ENCODE peak calls at places on chromosomes 11 and 22, in four cellular contexts. E, K, J and B are unnamed samples. For H3K36me3 and H3K9me3, the result is how much of the 10 kb centered on the place peaks cover.

GRCh38 chr11:109864834-109865557 is 228.2 kb upstream of the ZC3H12C start:
- DNase-seq in E (peak), K (no peak), J (no peak), B (no peak)

GRCh38 chr11:109306322-109306721 is 115.7 kb upstream of the C11orf87 start:
- DNase-seq in E (no peak), K (no peak), J (no peak), B (no peak)

GRCh38 chr22:44600386-44600785 is 101.6 kb upstream of the PRR5 start:
- DNase-seq in E (no peak), K (no peak), J (no peak), B (no peak)

GRCh38 chr22:24975813-24976341 is 23.4 kb downstream of the KIAA1671 start:
- DNase-seq in E (peak), K (no peak), J (no peak), B (peak)

GRCh38 chr11:19018901-19019300 is 41.6 kb downstream of the MRGPRX2 start:
- DNase-seq in E (no peak), K (no peak), J (no peak), B (no peak)

GRCh38 chr11:20293992-20294391 is 69.5 kb upstream of the HTATIP2 start:
- DNase-seq in E (no peak), K (no peak), J (no peak), B (no peak)

GRCh38 chr11:124460459-124460858 is 15.0 kb upstream of the OR8B8 start:
- DNase-seq in E (no peak), K (no peak), J (no peak), B (no peak)

GRCh38 chr11:133945087-133945974 is 11.4 kb downstream of the IGSF9B start:
- DNase-seq in E (no peak), K (no peak), J (no peak), B (peak)

GRCh38 chr11:58905141-58905715 is 34.1 kb upstream of the GLYATL1 start:
- DNase-seq in E (peak), K (no peak), J (no peak), B (peak)

GRCh38 chr11:101435406-101435805 is 148.4 kb downstream of the TRPC6 start:
- DNase-seq in E (no peak), K (no peak), J (no peak), B (no peak)

GRCh38 chr11:60772666-60773065 is 12.5 kb upstream of the MS4A10 start:
- DNase-seq in E (no peak), K (no peak), J (no peak), B (no peak)

GRCh38 chr11:33835143-33835878 is 56.6 kb downstream of the LMO2 start:
- DNase-seq in E (peak), K (no peak), J (no peak), B (peak)

GRCh38 chr11:75673977-75674582 is 5.2 kb upstream of the MAP6 start:
- DNase-seq in E (no peak), K (no peak), J (no peak), B (peak)

GRCh38 chr22:30425327-30425615 is 297 bp upstream of the MTFP1 start:
- DNase-seq in E (no peak), K (peak), J (no peak), B (no peak)

DNA sequence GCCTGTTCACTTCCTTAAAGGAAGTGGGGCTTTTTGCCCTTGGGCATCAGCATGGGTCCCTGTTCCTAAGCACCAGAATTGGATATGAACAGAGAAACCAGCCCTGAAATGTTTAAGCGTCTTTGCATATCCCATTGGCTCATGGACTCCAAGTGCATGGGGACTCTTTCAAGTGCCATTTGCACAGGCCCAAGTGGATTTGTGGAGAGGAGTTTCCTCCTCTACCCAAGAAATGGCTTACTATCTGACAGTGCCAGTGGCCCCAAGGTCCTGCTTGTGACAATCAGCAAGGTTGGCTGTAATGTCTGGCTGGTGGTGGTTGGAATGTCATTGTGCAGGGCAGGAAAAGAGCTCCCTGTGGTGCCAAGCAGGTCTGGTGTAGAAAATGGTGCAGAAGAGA is 4.0 kb downstream of the TOMM22 start:
- DNase-seq in E (no peak), K (no peak), J (no peak), B (no peak)
- H3K36me3 ChIP-seq in E (half or more), K (half or more), J (under half), B (half or more)

DNA sequence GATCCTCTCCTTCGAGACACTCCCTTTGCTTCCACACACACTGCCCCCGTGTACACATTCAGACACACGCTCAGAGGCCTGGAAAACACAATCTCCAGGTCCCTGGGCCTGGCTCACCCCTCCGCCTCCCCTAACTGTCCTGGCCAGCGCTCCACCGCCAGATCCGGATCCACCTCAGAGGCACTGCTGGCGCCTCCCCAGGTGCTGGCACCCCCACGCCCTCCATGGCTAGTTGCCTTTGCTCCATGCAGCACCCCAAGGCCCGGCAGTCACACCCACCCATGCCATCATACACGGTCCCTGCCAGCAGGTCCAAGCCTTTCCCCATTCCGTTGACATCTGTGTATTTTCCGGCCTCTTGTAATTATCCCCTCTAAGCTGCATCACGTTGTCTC is 11.1 kb downstream of the SPTBN2 start:
- DNase-seq in E (no peak), K (no peak), J (no peak), B (no peak)
- H3K4me3 ChIP-seq in E (no peak), K (no peak), J (no peak), B (no peak)

GRCh38 chr11:47296045-47296444 is 26.1 kb downstream of the MADD start:
- DNase-seq in E (no peak), K (no peak), J (no peak), B (no peak)

GRCh38 chr11:47302853-47303252 is 32.9 kb downstream of the MADD start:
- DNase-seq in E (no peak), K (no peak), J (no peak), B (no peak)

GRCh38 chr11:47295385-47295784 is 25.5 kb downstream of the MADD start:
- DNase-seq in E (no peak), K (no peak), J (no peak), B (no peak)

DNA sequence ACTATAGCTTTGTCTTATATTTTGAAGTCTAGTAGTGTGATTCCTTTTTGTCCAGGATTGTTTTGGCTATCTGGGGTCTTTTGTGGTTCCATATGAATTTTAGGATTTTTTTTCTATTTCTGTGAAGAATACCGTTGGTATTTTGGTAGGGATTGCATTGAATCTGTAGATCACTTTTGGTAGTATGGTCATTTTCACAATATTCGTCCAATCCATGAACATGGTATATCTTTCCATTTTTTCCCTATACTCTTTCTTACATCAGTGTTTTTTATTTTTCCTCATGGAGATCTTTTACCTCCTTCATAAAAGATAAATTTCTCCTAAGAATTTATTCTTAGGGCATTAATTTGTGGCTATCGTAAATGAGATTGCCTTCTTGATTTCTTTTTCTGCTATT is 29.1 kb downstream of the MADD start:
- DNase-seq in E (no peak), K (no peak), J (no peak), B (no peak)
- H3K9me3 ChIP-seq in E (under half), K (under half), J (under half), B (under half)

DNA sequence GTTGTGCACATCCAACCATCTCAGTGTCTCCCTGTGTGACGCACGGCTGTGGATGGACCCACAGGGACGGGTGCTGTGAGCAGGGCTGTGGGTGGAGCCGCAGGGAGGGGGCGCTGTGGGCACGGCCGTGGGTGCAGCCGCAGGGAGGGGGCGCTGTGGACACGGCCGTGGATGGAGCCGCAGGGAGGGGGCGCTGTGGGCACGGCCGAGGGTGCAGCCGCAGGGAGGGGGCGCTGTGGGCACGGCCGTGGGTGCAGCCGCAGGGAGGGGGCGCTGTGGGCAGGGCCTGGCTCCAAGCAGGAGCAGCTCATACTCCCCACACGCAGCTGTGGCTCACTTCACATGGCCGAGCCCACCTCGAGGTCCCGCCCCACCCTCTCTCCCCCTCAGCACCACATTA is 6.0 kb upstream of the MAPK11 start:
- DNase-seq in E (peak), K (peak), J (no peak), B (peak)
- H3K36me3 ChIP-seq in E (half or more), K (half or more), J (under half), B (under half)

DNA sequence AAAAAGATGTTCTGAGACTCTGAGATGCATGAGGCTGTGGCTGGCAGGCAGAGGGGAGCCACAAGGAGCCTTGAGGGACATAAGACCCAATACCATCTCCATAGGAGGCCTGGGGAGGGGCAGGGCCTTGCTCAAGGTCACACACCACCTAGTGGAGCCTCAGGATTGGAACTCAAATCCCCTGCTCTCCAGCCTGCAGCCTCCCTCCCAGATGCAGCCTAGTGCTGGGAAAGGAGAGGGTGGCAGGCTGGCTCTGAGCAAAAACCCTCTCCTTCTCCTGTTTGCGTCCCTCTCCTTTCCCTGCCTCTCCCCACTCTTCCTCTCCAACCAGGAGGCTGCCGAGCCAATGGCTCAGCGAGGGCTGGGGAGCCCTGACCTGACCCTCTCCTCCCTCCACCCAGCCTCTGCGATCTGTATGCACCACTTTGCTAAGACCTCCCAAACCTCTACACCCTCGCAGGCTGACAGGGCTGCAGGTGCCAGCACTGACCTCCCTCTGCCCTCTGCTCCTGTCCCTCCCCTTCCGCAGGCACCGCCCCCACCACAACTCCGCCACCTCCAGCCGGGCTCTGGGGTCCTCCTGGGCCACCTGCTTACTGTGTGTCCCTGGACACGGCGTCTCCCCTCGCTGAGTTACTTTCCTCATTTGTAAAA is 14.7 kb downstream of the IGLL1 start:
- DNase-seq in E (peak), K (peak), J (no peak), B (no peak)
- H3K4me3 ChIP-seq in E (peak), K (no peak), J (peak), B (no peak)

GRCh38 chr22:47194476-47195155 is 432.2 kb downstream of the TBC1D22A start:
- DNase-seq in E (no peak), K (no peak), J (no peak), B (no peak)

GRCh38 chr22:47191630-47192105 is 429.2 kb downstream of the TBC1D22A start:
- DNase-seq in E (no peak), K (no peak), J (no peak), B (no peak)

GRCh38 chr22:47192106-47192650 is 429.7 kb downstream of the TBC1D22A start:
- DNase-seq in E (no peak), K (peak), J (no peak), B (no peak)

GRCh38 chr22:47193606-47194316 is 431.3 kb downstream of the TBC1D22A start:
- DNase-seq in E (no peak), K (peak), J (no peak), B (no peak)

DNA sequence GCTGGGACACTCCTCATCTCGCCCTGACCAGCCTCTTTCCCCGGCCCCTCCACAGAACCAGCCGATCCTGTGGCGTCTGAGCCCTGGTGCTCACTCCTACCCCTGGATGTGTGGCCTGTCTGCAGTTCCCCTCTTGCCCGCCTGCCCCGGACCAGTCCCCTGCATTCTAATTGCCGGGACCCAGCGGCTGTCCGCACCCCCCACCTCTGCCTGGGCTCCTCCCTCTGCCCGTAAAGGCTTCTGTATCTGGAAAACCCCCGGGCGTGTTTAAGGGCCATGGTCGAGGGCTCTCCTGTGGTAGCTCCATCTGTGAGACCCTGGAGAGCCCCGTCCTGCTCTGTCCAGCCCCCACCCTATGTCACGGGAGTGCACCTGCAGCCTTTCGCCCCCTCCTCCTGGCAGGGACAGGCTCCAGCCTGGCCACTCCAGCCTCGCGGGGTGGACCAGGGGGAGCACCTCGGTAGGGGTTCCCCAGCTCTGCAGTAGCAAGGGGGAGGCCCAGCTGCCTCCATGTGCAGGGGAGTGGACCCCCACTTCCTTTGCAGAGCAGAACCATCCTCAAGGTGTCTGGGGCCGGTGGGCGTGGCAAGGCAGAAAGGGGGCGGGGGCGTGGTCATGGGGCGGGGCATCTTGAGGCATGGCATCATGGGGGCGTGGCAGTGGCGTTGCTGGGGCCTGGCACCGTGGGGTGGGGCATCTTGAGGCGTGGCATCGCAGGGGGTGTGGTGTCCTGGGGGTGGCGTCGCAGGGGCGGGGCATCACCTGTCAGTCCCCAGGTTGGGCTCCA is 430.4 kb downstream of the TBC1D22A start:
- DNase-seq in E (no peak), K (peak), J (no peak), B (no peak)
- H3K9me3 ChIP-seq in E (under half), K (under half), J (under half), B (under half)